ENCODE peak calls at places on chromosomes 12 and 14, in nine cellular contexts. One of them, this sample, is unnamed.
A peak's percentile ranks its signal among the peaks of the same experiment; 100 is the strongest.

GRCh38 chr14:88231626-88232025 is 91.4 kb downstream of the KCNK10 start:
- DNase-seq in GM23248: no peak
- DNase-seq in NCI-H524: no peak
- DNase-seq in NCI-H1417: no peak
- DNase-seq in stimulated activated CD4-positive, alpha-beta T cell treated with anti-CD3 and anti-CD28 coated beads, Interleukin-4, amount 100 ng/mL, for 4 hours: no peak
- DNase-seq in colonic mucosa: no peak
- DNase-seq in iPS DF 6.9: no peak
- DNase-seq in sigmoid colon: no peak
- DNase-seq in NCI-H1092 treated with DMSO at 0.1 percent for 48 hours: no peak
- DNase-seq in this sample: no peak

GRCh38 chr12:106032141-106032925 is 106.4 kb downstream of the NUAK1 start:
- DNase-seq in GM23248: no peak
- DNase-seq in NCI-H524: no peak
- DNase-seq in NCI-H1417: no peak
- DNase-seq in stimulated activated CD4-positive, alpha-beta T cell treated with anti-CD3 and anti-CD28 coated beads, Interleukin-4, amount 100 ng/mL, for 4 hours: no peak
- DNase-seq in colonic mucosa: no peak
- DNase-seq in iPS DF 6.9: no peak
- DNase-seq in sigmoid colon: no peak
- DNase-seq in NCI-H1092 treated with DMSO at 0.1 percent for 48 hours: no peak
- DNase-seq in this sample: no peak

GRCh38 chr12:3601466-3602150 is 110.6 kb downstream of the PRMT8 start:
- DNase-seq in GM23248: no peak
- DNase-seq in NCI-H524: peak; percentile 35
- DNase-seq in NCI-H1417: no peak
- DNase-seq in stimulated activated CD4-positive, alpha-beta T cell treated with anti-CD3 and anti-CD28 coated beads, Interleukin-4, amount 100 ng/mL, for 4 hours: no peak
- DNase-seq in colonic mucosa: no peak
- DNase-seq in iPS DF 6.9: no peak
- DNase-seq in sigmoid colon: no peak
- DNase-seq in NCI-H1092 treated with DMSO at 0.1 percent for 48 hours: no peak
- DNase-seq in this sample: no peak

GRCh38 chr14:67820428-67820881 is 876 bp downstream of the RAD51B start:
- DNase-seq in GM23248: peak; percentile 56
- DNase-seq in NCI-H524: no peak
- DNase-seq in NCI-H1417: peak; percentile 14
- DNase-seq in stimulated activated CD4-positive, alpha-beta T cell treated with anti-CD3 and anti-CD28 coated beads, Interleukin-4, amount 100 ng/mL, for 4 hours: no peak
- DNase-seq in colonic mucosa: peak; percentile 67
- DNase-seq in iPS DF 6.9: no peak
- DNase-seq in sigmoid colon: no peak
- DNase-seq in NCI-H1092 treated with DMSO at 0.1 percent for 48 hours: no peak
- DNase-seq in this sample: no peak

GRCh38 chr12:108099085-108099484 is 30.0 kb upstream of the WSCD2 start:
- DNase-seq in GM23248: peak; percentile 35
- DNase-seq in NCI-H524: no peak
- DNase-seq in NCI-H1417: no peak
- DNase-seq in stimulated activated CD4-positive, alpha-beta T cell treated with anti-CD3 and anti-CD28 coated beads, Interleukin-4, amount 100 ng/mL, for 4 hours: no peak
- DNase-seq in colonic mucosa: no peak
- DNase-seq in iPS DF 6.9: no peak
- DNase-seq in sigmoid colon: no peak
- DNase-seq in NCI-H1092 treated with DMSO at 0.1 percent for 48 hours: no peak
- DNase-seq in this sample: no peak

GRCh38 chr14:24903337-24903736 is 146.6 kb downstream of the STXBP6 start:
- DNase-seq in GM23248: peak; percentile 85
- DNase-seq in NCI-H524: no peak
- DNase-seq in NCI-H1417: no peak
- DNase-seq in stimulated activated CD4-positive, alpha-beta T cell treated with anti-CD3 and anti-CD28 coated beads, Interleukin-4, amount 100 ng/mL, for 4 hours: no peak
- DNase-seq in colonic mucosa: no peak
- DNase-seq in iPS DF 6.9: no peak
- DNase-seq in sigmoid colon: no peak
- DNase-seq in NCI-H1092 treated with DMSO at 0.1 percent for 48 hours: no peak
- DNase-seq in this sample: no peak

GRCh38 chr12:119528241-119528640 is 65.3 kb upstream of the TMEM233 start:
- DNase-seq in GM23248: peak; percentile 29
- DNase-seq in NCI-H524: no peak
- DNase-seq in NCI-H1417: no peak
- DNase-seq in stimulated activated CD4-positive, alpha-beta T cell treated with anti-CD3 and anti-CD28 coated beads, Interleukin-4, amount 100 ng/mL, for 4 hours: no peak
- DNase-seq in colonic mucosa: no peak
- DNase-seq in iPS DF 6.9: no peak
- DNase-seq in sigmoid colon: no peak
- DNase-seq in NCI-H1092 treated with DMSO at 0.1 percent for 48 hours: no peak
- DNase-seq in this sample: no peak

GRCh38 chr14:36383674-36384421 is 63.4 kb upstream of the MBIP start:
- DNase-seq in GM23248: peak; percentile 26
- DNase-seq in NCI-H524: no peak
- DNase-seq in NCI-H1417: peak; percentile 96
- DNase-seq in stimulated activated CD4-positive, alpha-beta T cell treated with anti-CD3 and anti-CD28 coated beads, Interleukin-4, amount 100 ng/mL, for 4 hours: no peak
- DNase-seq in colonic mucosa: no peak
- DNase-seq in iPS DF 6.9: no peak
- DNase-seq in sigmoid colon: no peak
- DNase-seq in NCI-H1092 treated with DMSO at 0.1 percent for 48 hours: no peak
- DNase-seq in this sample: no peak

GRCh38 chr12:98724384-98725155 is 79.5 kb downstream of the APAF1 start:
- DNase-seq in GM23248: peak; percentile 23
- DNase-seq in NCI-H524: no peak
- DNase-seq in NCI-H1417: no peak
- DNase-seq in stimulated activated CD4-positive, alpha-beta T cell treated with anti-CD3 and anti-CD28 coated beads, Interleukin-4, amount 100 ng/mL, for 4 hours: no peak
- DNase-seq in colonic mucosa: no peak
- DNase-seq in iPS DF 6.9: no peak
- DNase-seq in sigmoid colon: no peak
- DNase-seq in NCI-H1092 treated with DMSO at 0.1 percent for 48 hours: no peak
- DNase-seq in this sample: no peak

GRCh38 chr14:103904493-103905107 is 23.7 kb upstream of the TDRD9 start:
- DNase-seq in GM23248: no peak
- DNase-seq in NCI-H524: no peak
- DNase-seq in NCI-H1417: no peak
- DNase-seq in stimulated activated CD4-positive, alpha-beta T cell treated with anti-CD3 and anti-CD28 coated beads, Interleukin-4, amount 100 ng/mL, for 4 hours: no peak
- DNase-seq in colonic mucosa: no peak
- DNase-seq in iPS DF 6.9: no peak
- DNase-seq in sigmoid colon: no peak
- DNase-seq in NCI-H1092 treated with DMSO at 0.1 percent for 48 hours: no peak
- DNase-seq in this sample: no peak

GRCh38 chr12:12214635-12215131 is 52.2 kb downstream of the LRP6 start:
- DNase-seq in GM23248: peak; percentile 66
- DNase-seq in NCI-H524: no peak
- DNase-seq in NCI-H1417: no peak
- DNase-seq in stimulated activated CD4-positive, alpha-beta T cell treated with anti-CD3 and anti-CD28 coated beads, Interleukin-4, amount 100 ng/mL, for 4 hours: no peak
- DNase-seq in colonic mucosa: no peak
- DNase-seq in iPS DF 6.9: no peak
- DNase-seq in sigmoid colon: no peak
- DNase-seq in NCI-H1092 treated with DMSO at 0.1 percent for 48 hours: no peak
- DNase-seq in this sample: no peak

GRCh38 chr12:122789637-122790036 is 15.3 kb downstream of the CCDC62 start:
- DNase-seq in GM23248: no peak
- DNase-seq in NCI-H524: no peak
- DNase-seq in NCI-H1417: no peak
- DNase-seq in stimulated activated CD4-positive, alpha-beta T cell treated with anti-CD3 and anti-CD28 coated beads, Interleukin-4, amount 100 ng/mL, for 4 hours: no peak
- DNase-seq in colonic mucosa: no peak
- DNase-seq in iPS DF 6.9: no peak
- DNase-seq in sigmoid colon: no peak
- DNase-seq in NCI-H1092 treated with DMSO at 0.1 percent for 48 hours: no peak
- DNase-seq in this sample: no peak

GRCh38 chr12:46523446-46523845 is 150.9 kb upstream of the SLC38A2 start:
- DNase-seq in GM23248: no peak
- DNase-seq in NCI-H524: no peak
- DNase-seq in NCI-H1417: no peak
- DNase-seq in stimulated activated CD4-positive, alpha-beta T cell treated with anti-CD3 and anti-CD28 coated beads, Interleukin-4, amount 100 ng/mL, for 4 hours: no peak
- DNase-seq in colonic mucosa: no peak
- DNase-seq in iPS DF 6.9: no peak
- DNase-seq in sigmoid colon: no peak
- DNase-seq in NCI-H1092 treated with DMSO at 0.1 percent for 48 hours: no peak
- DNase-seq in this sample: no peak

GRCh38 chr14:58245562-58245961 is 919 bp downstream of the PSMA3 start:
- DNase-seq in GM23248: no peak
- DNase-seq in NCI-H524: no peak
- DNase-seq in NCI-H1417: no peak
- DNase-seq in stimulated activated CD4-positive, alpha-beta T cell treated with anti-CD3 and anti-CD28 coated beads, Interleukin-4, amount 100 ng/mL, for 4 hours: no peak
- DNase-seq in colonic mucosa: no peak
- DNase-seq in iPS DF 6.9: no peak
- DNase-seq in sigmoid colon: no peak
- DNase-seq in NCI-H1092 treated with DMSO at 0.1 percent for 48 hours: no peak
- DNase-seq in this sample: no peak

GRCh38 chr12:51868821-51869489 is 18.9 kb upstream of the ANKRD33 start:
- DNase-seq in GM23248: peak; percentile 34
- DNase-seq in NCI-H524: peak; percentile 34
- DNase-seq in NCI-H1417: no peak
- DNase-seq in stimulated activated CD4-positive, alpha-beta T cell treated with anti-CD3 and anti-CD28 coated beads, Interleukin-4, amount 100 ng/mL, for 4 hours: no peak
- DNase-seq in colonic mucosa: no peak
- DNase-seq in iPS DF 6.9: no peak
- DNase-seq in sigmoid colon: no peak
- DNase-seq in NCI-H1092 treated with DMSO at 0.1 percent for 48 hours: peak; percentile 19
- DNase-seq in this sample: no peak

GRCh38 chr12:32365473-32366064 is 33.8 kb upstream of the FGD4 start:
- DNase-seq in GM23248: peak; percentile 78
- DNase-seq in NCI-H524: peak; percentile 30
- DNase-seq in NCI-H1417: peak; percentile 62
- DNase-seq in stimulated activated CD4-positive, alpha-beta T cell treated with anti-CD3 and anti-CD28 coated beads, Interleukin-4, amount 100 ng/mL, for 4 hours: no peak
- DNase-seq in colonic mucosa: peak; percentile 66
- DNase-seq in iPS DF 6.9: peak; percentile 61
- DNase-seq in sigmoid colon: no peak
- DNase-seq in NCI-H1092 treated with DMSO at 0.1 percent for 48 hours: peak; percentile 54
- DNase-seq in this sample: peak; percentile 62